ENCODE peak calls at places on chromosomes 5 and 9, in seven cellular contexts. V, K, F, J, X, R and G are unnamed samples.

GRCh38 chr5:139949710-139950109 is 93.4 kb downstream of the NRG2 start:
- DNase-seq in R (no peak), V (no peak), F (no peak), K (no peak), J (no peak), X (no peak), G (peak; percentile 15)

GRCh38 chr5:133295520-133295919 is 243.7 kb downstream of the HSPA4 start:
- DNase-seq in R (no peak), V (no peak), J (no peak), K (no peak), X (no peak), F (no peak), G (no peak)

GRCh38 chr9:32378496-32378895 is 5.9 kb upstream of the ACO1 start:
- DNase-seq in J (peak; percentile 47), X (peak; percentile 59), R (no peak), V (peak; percentile 24), F (peak; percentile 64), K (peak; percentile 18), G (peak; percentile 66)

GRCh38 chr5:34923694-34924461 is 5.5 kb upstream of the DNAJC21 start:
- DNase-seq in X (peak; percentile 25), J (peak; percentile 39), V (no peak), K (no peak), F (peak; percentile 72), R (no peak), G (no peak)

GRCh38 chr5:96920956-96921355 is 14.9 kb upstream of the LNPEP start:
- DNase-seq in J (no peak), K (no peak), F (no peak), R (no peak), V (no peak), X (no peak), G (no peak)

GRCh38 chr5:66824476-66824875 is 228.3 kb downstream of the MAST4 start:
- DNase-seq in F (no peak), K (no peak), J (no peak), R (no peak), V (no peak), X (no peak), G (no peak)

GRCh38 chr9:128845186-128845931 is 15.8 kb upstream of the SPOUT1 start:
- DNase-seq in J (no peak), K (no peak), R (no peak), F (no peak), V (no peak), X (no peak), G (no peak)

GRCh38 chr5:79224275-79224984 is 11.5 kb upstream of the JMY start:
- DNase-seq in F (no peak), X (no peak), R (no peak), V (no peak), J (no peak), K (no peak), G (no peak)

GRCh38 chr9:136079916-136080246 is 15.2 kb downstream of the NACC2 start:
- DNase-seq in X (no peak), K (no peak), R (no peak), J (no peak), V (no peak), F (no peak), G (no peak)

GRCh38 chr5:96745844-96746531 is 61.8 kb downstream of the ERAP1 start:
- DNase-seq in X (no peak), F (no peak), R (no peak), V (no peak), K (no peak), J (no peak), G (no peak)

GRCh38 chr9:79264511-79265448 is 307.0 kb upstream of the TLE4 start:
- DNase-seq in V (no peak), X (no peak), F (no peak), R (no peak), K (no peak), J (no peak), G (no peak)

GRCh38 chr5:175383350-175383749 is 60.6 kb downstream of the DRD1 start:
- DNase-seq in V (no peak), F (no peak), K (no peak), X (no peak), R (no peak), J (no peak), G (no peak)

GRCh38 chr5:176740131-176740701 is 70.1 kb upstream of the UNC5A start:
- DNase-seq in F (no peak), R (no peak), K (peak; percentile 6), J (no peak), X (no peak), V (no peak), G (no peak)

GRCh38 chr9:112443200-112443599 is 43.4 kb upstream of the KIAA1958 start:
- DNase-seq in K (no peak), V (no peak), X (peak; percentile 8), J (no peak), F (no peak), R (no peak), G (peak; percentile 37)

GRCh38 chr5:65825388-65826328 is 100.7 kb upstream of the ERBIN start:
- DNase-seq in K (no peak), V (no peak), R (no peak), X (no peak), J (no peak), F (no peak), G (no peak)

GRCh38 chr5:132052520-132052919 is 7.9 kb upstream of the IL3 start:
- DNase-seq in K (peak; percentile 6), V (no peak), R (no peak), X (no peak), F (no peak), J (no peak), G (peak; percentile 9)

GRCh38 chr5:65555266-65555665 is 7.7 kb downstream of the CENPK start:
- DNase-seq in V (no peak), R (no peak), X (no peak), F (no peak), K (no peak), J (no peak), G (no peak)

GRCh38 chr5:147381555-147381954 is 128.3 kb downstream of the DPYSL3 start:
- DNase-seq in R (no peak), V (no peak), F (no peak), J (no peak), X (no peak), K (no peak), G (no peak)

DNA sequence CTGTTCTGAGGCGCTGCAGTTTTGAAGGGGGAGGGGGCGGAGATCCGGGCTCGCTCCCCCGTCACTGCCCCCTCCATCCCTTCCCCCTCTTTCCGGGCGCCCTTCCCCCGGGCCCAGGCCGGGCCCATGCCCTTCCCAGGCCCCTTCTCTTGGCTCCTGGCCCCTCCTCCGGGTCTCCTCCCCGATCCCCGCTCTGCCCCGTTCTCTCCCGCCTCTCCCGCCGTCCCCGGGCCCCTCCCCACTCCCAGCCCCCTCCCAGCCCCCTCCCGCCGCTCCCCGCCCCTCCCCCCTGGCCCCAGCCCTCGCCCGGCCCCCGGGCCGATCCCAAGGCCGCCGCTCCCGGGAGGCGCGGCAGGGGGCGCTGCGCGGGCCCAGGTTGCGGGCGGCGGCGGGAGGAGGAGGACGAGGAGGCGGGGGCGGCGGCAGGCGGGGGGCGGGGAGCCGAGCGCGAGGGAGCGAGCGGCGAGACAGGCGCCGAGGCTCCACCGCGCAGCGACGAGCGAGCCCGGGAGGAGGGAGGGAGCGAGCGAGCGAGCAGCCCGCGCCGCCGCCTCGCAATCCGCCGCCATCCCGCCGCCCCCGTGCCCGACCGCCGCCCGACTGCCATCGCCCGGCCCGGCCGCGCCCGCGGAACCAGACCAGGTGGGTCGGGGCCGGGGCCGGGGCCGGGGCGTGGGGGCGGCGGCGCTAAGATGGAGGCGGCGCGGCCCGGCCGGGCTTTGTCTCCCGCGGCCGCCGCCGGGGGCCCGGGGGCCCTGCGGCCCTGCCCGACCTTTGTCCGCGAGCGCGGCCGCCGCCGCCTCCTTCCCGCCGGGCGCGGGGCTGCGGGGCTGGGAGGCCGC is at the start of gene PRRC2B:
- DNase-seq in K (peak; percentile 84), J (peak; percentile 89), X (peak; percentile 87), V (peak; percentile 82), F (peak; percentile 88), R (peak; percentile 89), G (peak; percentile 83)
- TF ChIP-seq POLR2A in K (peak; percentile 49), J (no peak), X (peak; percentile 18), V (peak; percentile 75), F (peak; percentile 90), R (no peak), G (no peak)

DNA sequence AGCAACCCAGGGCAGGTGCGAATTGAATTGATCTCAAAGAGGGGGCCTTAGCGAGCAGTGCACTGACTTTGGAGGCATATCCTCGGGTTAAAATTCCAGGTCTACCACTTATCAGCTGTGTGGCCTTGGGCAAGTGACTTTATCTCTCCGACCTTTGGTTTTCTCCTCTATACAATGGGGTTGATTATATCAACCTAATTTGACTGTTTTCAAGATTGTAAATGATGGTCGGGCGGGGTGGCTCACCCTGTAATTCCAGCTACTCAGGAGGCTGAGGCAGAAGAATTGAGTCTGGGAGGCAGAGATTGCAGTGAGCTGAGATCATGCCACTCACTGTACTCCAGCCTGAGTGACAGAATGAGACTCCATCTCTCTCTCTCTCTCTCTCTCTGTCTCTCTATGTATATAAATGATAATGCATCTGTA is 18.7 kb downstream of the SPRY4 start:
- DNase-seq in J (no peak), F (no peak), V (no peak), R (peak; percentile 59), K (no peak), X (no peak), G (no peak)
- H3K27ac ChIP-seq in J (no peak overlapping the region), F (no peak overlapping the region), V (no peak overlapping the region), R (no peak overlapping the region), K (no peak overlapping the region), X (no peak overlapping the region), G (no peak overlapping the region)

DNA sequence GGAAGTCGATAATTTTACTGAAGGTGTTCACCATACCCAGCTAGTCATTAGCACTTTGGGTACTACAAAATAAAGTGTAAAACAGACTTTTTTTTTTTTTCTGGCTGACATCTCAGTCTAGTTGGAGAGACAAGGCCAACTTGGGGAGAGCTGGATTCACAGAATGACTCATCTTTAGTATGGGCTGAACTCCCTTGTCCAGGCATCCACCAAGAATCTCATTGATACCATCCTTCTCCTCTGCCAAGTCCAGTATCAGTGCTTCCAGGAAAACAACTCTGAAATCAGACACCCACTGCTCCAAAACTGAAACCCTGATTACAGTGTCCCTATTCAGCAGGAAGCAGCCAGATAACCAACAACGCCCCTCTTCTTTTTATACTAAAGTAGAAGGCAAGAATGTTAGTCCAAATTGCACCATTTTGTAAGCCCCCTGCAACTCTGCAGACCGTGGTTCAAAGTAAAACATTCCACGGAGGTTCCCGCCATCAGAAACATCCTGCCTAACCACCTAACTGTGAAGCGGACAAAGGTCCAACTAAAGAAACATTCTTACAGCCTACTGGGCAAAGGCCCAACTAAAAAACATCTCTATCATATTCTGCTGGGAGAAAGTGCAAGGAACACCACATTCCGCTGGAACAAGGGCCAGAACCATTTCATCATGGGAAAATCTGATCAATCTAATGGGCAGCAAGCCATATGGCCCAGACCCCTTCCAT is 728.2 kb downstream of the BRINP1 start:
- DNase-seq in K (no peak), X (no peak), R (no peak), J (no peak), V (no peak), F (no peak), G (no peak)
- TF ChIP-seq POLR2A in K (no peak), X (no peak), R (no peak), J (no peak), V (no peak), F (no peak), G (no peak)

GRCh38 chr5:7805379-7805778 is 45.6 kb downstream of the CFAP90 start:
- DNase-seq in X (no peak), V (no peak), R (no peak), F (no peak), J (no peak), K (no peak), G (peak; percentile 10)

GRCh38 chr5:7801898-7802614 is 48.9 kb downstream of the CFAP90 start:
- DNase-seq in V (no peak), J (no peak), R (no peak), X (no peak), K (no peak), F (no peak), G (no peak)

GRCh38 chr5:7802855-7803254 is 48.1 kb downstream of the CFAP90 start:
- DNase-seq in R (no peak), V (no peak), K (no peak), F (no peak), J (no peak), X (no peak), G (no peak)
- H3K27ac ChIP-seq in R (no peak overlapping the region), V (no peak overlapping the region), K (no peak overlapping the region), F (no peak overlapping the region), J (no peak overlapping the region), X (no peak overlapping the region), G (no peak overlapping the region)